ENCODE peak calls at places on chromosomes 11 and 22, in nine cellular contexts. E, O, B, W, A, C, L, U and G are unnamed samples.

GRCh38 chr11:12723410-12724297 is 49.4 kb downstream of the TEAD1 start:
- DNase-seq in O (no peak), A (no peak), U (peak; percentile 53), L (no peak), C (no peak), W (no peak), E (peak; percentile 62), B (no peak), G (no peak)

GRCh38 chr22:47328550-47329243 is 566.2 kb downstream of the TBC1D22A start:
- DNase-seq in L (no peak), B (no peak), U (no peak), W (no peak), C (no peak), O (no peak), E (peak; percentile 70), A (no peak), G (no peak)

GRCh38 chr11:57482782-57483569 is 22.6 kb downstream of the RTN4RL2 start:
- DNase-seq in C (peak; percentile 55), A (no peak), E (peak; percentile 36), W (no peak), O (peak; percentile 44), B (peak; percentile 92), L (peak; percentile 80), U (peak; percentile 77), G (peak; percentile 83)

GRCh38 chr22:29205598-29206371 is at the start of gene EMID1:
- DNase-seq in B (peak; percentile 77), A (peak; percentile 76), O (no peak), U (peak; percentile 45), W (no peak), C (peak; percentile 21), L (peak; percentile 22), E (peak; percentile 29), G (peak; percentile 79)

GRCh38 chr11:96015911-96016565 is 92.1 kb upstream of the MTMR2 start:
- DNase-seq in E (no peak), B (no peak), W (no peak), U (no peak), L (no peak), A (no peak), O (peak; percentile 23), C (no peak), G (no peak)

GRCh38 chr11:118437046-118437735 is 899 bp downstream of the KMT2A start:
- DNase-seq in E (peak; percentile 64), O (peak; percentile 38), B (peak; percentile 56), A (peak; percentile 80), W (peak; percentile 80), L (peak; percentile 47), U (peak; percentile 74), C (peak; percentile 28), G (peak; percentile 81)

GRCh38 chr11:61690706-61691377 is 10.7 kb downstream of the DAGLA start:
- DNase-seq in W (no peak), A (no peak), C (no peak), L (no peak), O (no peak), B (no peak), U (peak; percentile 89), E (no peak), G (no peak)

GRCh38 chr11:60788401-60789110 is 3.4 kb downstream of the MS4A10 start:
- DNase-seq in L (no peak), A (no peak), E (no peak), O (no peak), W (no peak), B (no peak), C (no peak), U (no peak), G (no peak)

GRCh38 chr22:31218565-31219262 is 6.6 kb downstream of the LIMK2 start:
- DNase-seq in O (no peak), L (no peak), A (no peak), W (no peak), B (no peak), E (no peak), C (no peak), U (no peak), G (peak; percentile 62)

GRCh38 chr11:119856681-119857485 is 127.9 kb upstream of the NECTIN1 start:
- DNase-seq in O (no peak), A (no peak), L (no peak), C (no peak), U (no peak), B (no peak), W (no peak), E (no peak), G (peak; percentile 18)

GRCh38 chr22:26564181-26564580 is 25.8 kb downstream of the TPST2 start:
- DNase-seq in U (no peak), W (no peak), O (no peak), A (no peak), E (no peak), B (no peak), L (no peak), C (no peak), G (no peak)

GRCh38 chr22:11360632-11361031 is 4167.4 kb upstream of the OR11H1 start:
- DNase-seq in L (no peak), A (no peak), B (no peak), W (no peak), O (no peak), E (no peak), C (no peak), U (no peak), G (no peak)

GRCh38 chr22:50418624-50419023 is 56.2 kb downstream of the SBF1 start:
- DNase-seq in C (peak; percentile 32), L (no peak), W (no peak), A (no peak), E (no peak), B (no peak), U (no peak), O (no peak), G (no peak)

GRCh38 chr22:31790240-31790639 is 36.4 kb downstream of the DEPDC5 start:
- DNase-seq in W (no peak), O (no peak), A (no peak), L (no peak), C (no peak), B (no peak), E (no peak), U (no peak), G (no peak)

GRCh38 chr22:35258144-35258988 is 1.1 kb downstream of the HMGXB4 start:
- DNase-seq in U (peak; percentile 39), A (no peak), E (peak; percentile 38), B (peak; percentile 77), L (no peak), O (no peak), C (peak; percentile 26), W (no peak), G (peak; percentile 85)

GRCh38 chr11:115672999-115673411 is 168.8 kb upstream of the CADM1 start:
- DNase-seq in A (peak; percentile 72), C (no peak), O (no peak), E (no peak), L (no peak), W (no peak), B (no peak), U (no peak), G (no peak)

GRCh38 chr22:41092847-41093371 is 517 bp downstream of the EP300 start:
- DNase-seq in O (peak; percentile 10), C (peak; percentile 45), L (no peak), W (peak; percentile 66), A (no peak), B (peak; percentile 62), E (peak; percentile 40), U (peak; percentile 58), G (peak; percentile 58)

GRCh38 chr22:31230155-31230870 is 18.2 kb downstream of the LIMK2 start:
- DNase-seq in A (no peak), W (no peak), C (no peak), L (no peak), U (no peak), E (no peak), B (no peak), O (no peak), G (no peak)